ENCODE peak calls at places on chromosomes 12 and 14, in four cellular contexts. Q is T-helper 17 cell; U is B cell; L is effector CD4-positive, alpha-beta T cell. A is an unnamed sample.
A peak's percentile ranks its signal among the peaks of the same experiment; 100 is the strongest.

GRCh38 chr14:61388976-61389576 is 67.7 kb downstream of the PRKCH start:
- DNase-seq in L (no peak), Q (no peak), U (no peak), A (peak; percentile 54)

GRCh38 chr12:126772171-126772864 is 1494.7 kb upstream of the TMEM132C start:
- DNase-seq in Q (peak; percentile 37), U (peak; percentile 49), L (peak; percentile 16), A (no peak)

GRCh38 chr14:42222924-42223471 is 616.3 kb downstream of the LRFN5 start:
- DNase-seq in Q (no peak), U (peak; percentile 41), L (no peak), A (no peak)

GRCh38 chr12:13116971-13117370 is 13.5 kb upstream of the GSG1 start:
- DNase-seq in Q (no peak), L (no peak), U (no peak), A (no peak)

GRCh38 chr12:12954361-12954760 is 2.4 kb upstream of the GPRC5D start:
- DNase-seq in Q (no peak), U (no peak), L (no peak), A (no peak)

GRCh38 chr14:102527255-102528232 is 18.0 kb upstream of the ANKRD9 start:
- DNase-seq in U (peak; percentile 32), L (no peak), Q (no peak), A (no peak)

GRCh38 chr12:53224897-53225634 is 6.9 kb downstream of the RARG start:
- DNase-seq in U (no peak), Q (no peak), L (no peak), A (no peak)

GRCh38 chr12:121711925-121712461 is 559 bp upstream of the TMEM120B start:
- DNase-seq in L (no peak), Q (peak; percentile 10), U (no peak), A (peak; percentile 28)

GRCh38 chr12:21371050-21371449 is 1.7 kb upstream of the IAPP start:
- DNase-seq in Q (no peak), U (no peak), L (no peak), A (no peak)

GRCh38 chr14:95300697-95301526 is 18.8 kb downstream of the CLMN start:
- DNase-seq in U (no peak), Q (no peak), L (no peak), A (no peak)

GRCh38 chr14:60756847-60757246 is 22.3 kb downstream of the MNAT1 start:
- DNase-seq in U (no peak), Q (no peak), L (no peak), A (no peak)

GRCh38 chr12:80413462-80413861 is 30.6 kb upstream of the PTPRQ start:
- DNase-seq in Q (no peak), L (no peak), U (no peak), A (no peak)

GRCh38 chr14:95891742-95892141 is 15.1 kb downstream of the TUNAR start:
- DNase-seq in U (no peak), L (no peak), Q (no peak), A (no peak)

GRCh38 chr14:23361320-23361719 is 3.7 kb downstream of the EFS start:
- DNase-seq in Q (no peak), U (no peak), L (no peak), A (no peak)

GRCh38 chr14:20624495-20625070 is 16.9 kb downstream of the OR6S1 start:
- DNase-seq in Q (no peak), L (peak; percentile 26), U (no peak), A (no peak)

GRCh38 chr14:75091251-75091650 is 21.8 kb downstream of the ZC2HC1C start:
- DNase-seq in Q (no peak), U (no peak), L (no peak), A (no peak)

GRCh38 chr12:71439613-71440392 is at the start of gene LGR5:
- DNase-seq in L (no peak), U (no peak), Q (no peak), A (no peak)

GRCh38 chr12:69835048-69835447 is 10.0 kb downstream of the MYRFL start:
- DNase-seq in Q (no peak), U (no peak), L (no peak), A (no peak)

GRCh38 chr12:90207799-90208198 is 499.2 kb upstream of the ATP2B1 start:
- DNase-seq in Q (no peak), U (no peak), L (no peak), A (no peak)

GRCh38 chr12:13183621-13184020 is 12.9 kb upstream of the EMP1 start:
- DNase-seq in L (no peak), Q (no peak), U (no peak), A (no peak)

GRCh38 chr14:67331368-67332125 is 28.1 kb downstream of the ATP6V1D start:
- DNase-seq in L (no peak), U (no peak), Q (no peak), A (no peak)

GRCh38 chr12:41368006-41368405 is 179.9 kb downstream of the PDZRN4 start:
- DNase-seq in U (no peak), Q (no peak), L (no peak), A (no peak)

GRCh38 chr14:97994020-97994531 is 1196.9 kb downstream of the VRK1 start:
- DNase-seq in Q (no peak), L (peak; percentile 19), U (no peak), A (no peak)

GRCh38 chr12:53051058-53051880 is 1.4 kb downstream of the TNS2 start:
- DNase-seq in Q (no peak), L (no peak), U (no peak), A (no peak)

GRCh38 chr12:1918081-1918874 is at the start of gene CACNA2D4:
- DNase-seq in L (no peak), U (no peak), Q (no peak), A (no peak)

GRCh38 chr12:102833687-102834435 is 83.2 kb downstream of the PAH start:
- DNase-seq in U (no peak), L (no peak), Q (no peak), A (no peak)

GRCh38 chr12:92702754-92703679 is at the start of gene PLEKHG7:
- DNase-seq in Q (no peak), U (peak; percentile 49), L (no peak), A (no peak)

GRCh38 chr12:77893918-77894317 is 63.2 kb downstream of the NAV3 start:
- DNase-seq in U (no peak), L (no peak), Q (no peak), A (no peak)